ENCODE peak calls at places on chromosomes 1 and 21, in six cellular contexts. One of them, this sample, is unnamed.

GRCh38 chr21:15264084-15264483 is 199.3 kb upstream of the NRIP1 start:
- DNase-seq in left ventricle myocardium inferior: no peak
- DNase-seq in midbrain: no peak
- DNase-seq in GDM1: no peak
- DNase-seq in AG09309: no peak
- DNase-seq in substantia nigra: no peak
- DNase-seq in this sample: no peak

GRCh38 chr21:35969281-35969680 is 91.0 kb downstream of the SETD4 start:
- DNase-seq in left ventricle myocardium inferior: no peak
- DNase-seq in midbrain: no peak
- DNase-seq in GDM1: no peak
- DNase-seq in AG09309: no peak
- DNase-seq in substantia nigra: no peak
- DNase-seq in this sample: no peak

GRCh38 chr1:175078629-175079028 is 11.0 kb downstream of the TNN start:
- DNase-seq in left ventricle myocardium inferior: no peak
- DNase-seq in midbrain: no peak
- DNase-seq in GDM1: no peak
- DNase-seq in AG09309: no peak
- DNase-seq in substantia nigra: no peak
- DNase-seq in this sample: no peak

GRCh38 chr1:39671433-39671792 is 494 bp downstream of the NT5C1A start:
- DNase-seq in left ventricle myocardium inferior: peak
- DNase-seq in midbrain: peak
- DNase-seq in GDM1: no peak
- DNase-seq in AG09309: no peak
- DNase-seq in substantia nigra: peak
- DNase-seq in this sample: peak

GRCh38 chr1:85372683-85373446 is 92.1 kb downstream of the DDAH1 start:
- DNase-seq in left ventricle myocardium inferior: no peak
- DNase-seq in midbrain: no peak
- DNase-seq in GDM1: no peak
- DNase-seq in AG09309: peak
- DNase-seq in substantia nigra: no peak
- DNase-seq in this sample: no peak

GRCh38 chr21:20997633-20998455 is at the start of gene NCAM2:
- DNase-seq in left ventricle myocardium inferior: peak
- DNase-seq in midbrain: peak
- DNase-seq in GDM1: no peak
- DNase-seq in AG09309: no peak
- DNase-seq in substantia nigra: peak
- DNase-seq in this sample: peak

GRCh38 chr1:36567601-36568341 is 85.1 kb upstream of the CSF3R start:
- DNase-seq in left ventricle myocardium inferior: no peak
- DNase-seq in midbrain: no peak
- DNase-seq in GDM1: no peak
- DNase-seq in AG09309: no peak
- DNase-seq in substantia nigra: no peak
- DNase-seq in this sample: no peak

GRCh38 chr1:68016364-68016763 is 34.1 kb downstream of the DIRAS3 start:
- DNase-seq in left ventricle myocardium inferior: no peak
- DNase-seq in midbrain: no peak
- DNase-seq in GDM1: no peak
- DNase-seq in AG09309: peak
- DNase-seq in substantia nigra: no peak
- DNase-seq in this sample: no peak

GRCh38 chr1:93288558-93288957 is 57.1 kb upstream of the DR1 start:
- DNase-seq in left ventricle myocardium inferior: no peak
- DNase-seq in midbrain: no peak
- DNase-seq in GDM1: no peak
- DNase-seq in AG09309: no peak
- DNase-seq in substantia nigra: no peak
- DNase-seq in this sample: no peak

GRCh38 chr1:61141288-61142044 is 59.1 kb downstream of the NFIA start:
- DNase-seq in left ventricle myocardium inferior: no peak
- DNase-seq in midbrain: no peak
- DNase-seq in GDM1: no peak
- DNase-seq in AG09309: peak
- DNase-seq in substantia nigra: no peak
- DNase-seq in this sample: no peak

GRCh38 chr21:14080040-14080763 is 130.6 kb downstream of the LIPI start:
- DNase-seq in left ventricle myocardium inferior: no peak
- DNase-seq in midbrain: no peak
- DNase-seq in GDM1: no peak
- DNase-seq in AG09309: no peak
- DNase-seq in substantia nigra: no peak
- DNase-seq in this sample: no peak

GRCh38 chr21:45302082-45303061 is 14.7 kb upstream of the POFUT2 start:
- DNase-seq in left ventricle myocardium inferior: peak
- DNase-seq in midbrain: no peak
- DNase-seq in GDM1: no peak
- DNase-seq in AG09309: no peak
- DNase-seq in substantia nigra: no peak
- DNase-seq in this sample: no peak

GRCh38 chr21:34922487-34922886 is 126.6 kb downstream of the RUNX1 start:
- DNase-seq in left ventricle myocardium inferior: no peak
- DNase-seq in midbrain: no peak
- DNase-seq in GDM1: no peak
- DNase-seq in AG09309: no peak
- DNase-seq in substantia nigra: no peak
- DNase-seq in this sample: no peak

GRCh38 chr1:98028800-98029199 is 108.0 kb upstream of the DPYD start:
- DNase-seq in left ventricle myocardium inferior: no peak
- DNase-seq in midbrain: no peak
- DNase-seq in GDM1: no peak
- DNase-seq in AG09309: no peak
- DNase-seq in substantia nigra: no peak
- DNase-seq in this sample: no peak

GRCh38 chr1:79193211-79194079 is 186.9 kb upstream of the ADGRL4 start:
- DNase-seq in left ventricle myocardium inferior: no peak
- DNase-seq in midbrain: no peak
- DNase-seq in GDM1: no peak
- DNase-seq in AG09309: peak
- DNase-seq in substantia nigra: no peak
- DNase-seq in this sample: no peak

GRCh38 chr21:36747815-36748381 is 49.0 kb downstream of the SIM2 start:
- DNase-seq in left ventricle myocardium inferior: peak
- DNase-seq in midbrain: peak
- DNase-seq in GDM1: no peak
- DNase-seq in AG09309: no peak
- DNase-seq in substantia nigra: no peak
- DNase-seq in this sample: peak

GRCh38 chr1:199857103-199857502 is 170.4 kb upstream of the NR5A2 start:
- DNase-seq in left ventricle myocardium inferior: no peak
- DNase-seq in midbrain: no peak
- DNase-seq in GDM1: peak
- DNase-seq in AG09309: no peak
- DNase-seq in substantia nigra: no peak
- DNase-seq in this sample: no peak

GRCh38 chr1:19815801-19816736 is 986 bp upstream of the RNF186 start:
- DNase-seq in left ventricle myocardium inferior: no peak
- DNase-seq in midbrain: no peak
- DNase-seq in GDM1: no peak
- DNase-seq in AG09309: no peak
- DNase-seq in substantia nigra: no peak
- DNase-seq in this sample: no peak

GRCh38 chr1:150981177-150981804 is 801 bp upstream of the ANXA9 start:
- DNase-seq in left ventricle myocardium inferior: no peak
- DNase-seq in midbrain: no peak
- DNase-seq in GDM1: no peak
- DNase-seq in AG09309: no peak
- DNase-seq in substantia nigra: no peak
- DNase-seq in this sample: no peak

GRCh38 chr1:3674100-3675094 is 22.1 kb downstream of the TP73 start:
- DNase-seq in left ventricle myocardium inferior: no peak
- DNase-seq in midbrain: no peak
- DNase-seq in GDM1: no peak
- DNase-seq in AG09309: no peak
- DNase-seq in substantia nigra: no peak
- DNase-seq in this sample: no peak

GRCh38 chr1:56827711-56828110 is 8.5 kb upstream of the FYB2 start:
- DNase-seq in left ventricle myocardium inferior: no peak
- DNase-seq in midbrain: no peak
- DNase-seq in GDM1: no peak
- DNase-seq in AG09309: no peak
- DNase-seq in substantia nigra: no peak
- DNase-seq in this sample: no peak

GRCh38 chr1:70042090-70042716 is 163.2 kb downstream of the LRRC40 start:
- DNase-seq in left ventricle myocardium inferior: no peak
- DNase-seq in midbrain: peak
- DNase-seq in GDM1: no peak
- DNase-seq in AG09309: peak
- DNase-seq in substantia nigra: no peak
- DNase-seq in this sample: no peak